ENCODE peak calls at places on chromosomes 4 and X, in four cellular contexts. One of them, this sample, is unnamed.
A peak's percentile ranks its signal among the peaks of the same experiment; 100 is the strongest.

GRCh38 chr4:48899950-48900349 is 6.6 kb downstream of the OCIAD2 start:
- DNase-seq in GM12865: no peak
- DNase-seq in choroid plexus epithelial cell: peak; percentile 85
- DNase-seq in HCT116: no peak
- DNase-seq in this sample: no peak

GRCh38 chrX:727738-728621 is 97.4 kb downstream of the SHOX start:
- DNase-seq in GM12865: no peak
- DNase-seq in choroid plexus epithelial cell: peak; percentile 3
- DNase-seq in HCT116: peak; percentile 28
- DNase-seq in this sample: no peak

GRCh38 chr4:189792819-189793618 is 147.7 kb upstream of the FRG1 start:
- DNase-seq in GM12865: peak; percentile 60
- DNase-seq in choroid plexus epithelial cell: peak; percentile 67
- DNase-seq in HCT116: peak; percentile 54
- DNase-seq in this sample: peak; percentile 11

GRCh38 chr4:28117067-28117756 is 1256.6 kb downstream of the STIM2 start:
- DNase-seq in GM12865: no peak
- DNase-seq in choroid plexus epithelial cell: no peak
- DNase-seq in HCT116: no peak
- DNase-seq in this sample: no peak

GRCh38 chr4:109665783-109666455 is 37.3 kb downstream of the CASP6 start:
- DNase-seq in GM12865: no peak
- DNase-seq in choroid plexus epithelial cell: no peak
- DNase-seq in HCT116: no peak
- DNase-seq in this sample: no peak

GRCh38 chr4:74793757-74794340 is 474 bp downstream of the BTC start:
- DNase-seq in GM12865: peak; percentile 23
- DNase-seq in choroid plexus epithelial cell: peak; percentile 22
- DNase-seq in HCT116: no peak
- DNase-seq in this sample: no peak

GRCh38 chrX:7318661-7319060 is 170.7 kb upstream of the PUDP start:
- DNase-seq in GM12865: no peak
- DNase-seq in choroid plexus epithelial cell: no peak
- DNase-seq in HCT116: no peak
- DNase-seq in this sample: no peak

GRCh38 chr4:184550476-184550875 is 76.1 kb upstream of the IRF2 start:
- DNase-seq in GM12865: no peak
- DNase-seq in choroid plexus epithelial cell: peak; percentile 26
- DNase-seq in HCT116: no peak
- DNase-seq in this sample: no peak

GRCh38 chr4:81605278-81605677 is 133.6 kb upstream of the RASGEF1B start:
- DNase-seq in GM12865: peak; percentile 5
- DNase-seq in choroid plexus epithelial cell: no peak
- DNase-seq in HCT116: no peak
- DNase-seq in this sample: no peak

GRCh38 chr4:174873931-174874330 is 44.2 kb upstream of the ADAM29 start:
- DNase-seq in GM12865: peak; percentile 61
- DNase-seq in choroid plexus epithelial cell: peak; percentile 58
- DNase-seq in HCT116: peak; percentile 4
- DNase-seq in this sample: no peak

GRCh38 chr4:87007345-87008181 is 72.8 kb downstream of the AFF1 start:
- DNase-seq in GM12865: peak; percentile 52
- DNase-seq in choroid plexus epithelial cell: peak; percentile 71
- DNase-seq in HCT116: no peak
- DNase-seq in this sample: no peak

GRCh38 chr4:77040265-77040664 is 35.5 kb downstream of the CCNI start:
- DNase-seq in GM12865: no peak
- DNase-seq in choroid plexus epithelial cell: peak; percentile 81
- DNase-seq in HCT116: no peak
- DNase-seq in this sample: no peak

GRCh38 chrX:12548746-12549145 is 242.5 kb upstream of the PRPS2 start:
- DNase-seq in GM12865: peak; percentile 22
- DNase-seq in choroid plexus epithelial cell: peak; percentile 4
- DNase-seq in HCT116: no peak
- DNase-seq in this sample: no peak

GRCh38 chr4:106585920-106586349 is 217.4 kb upstream of the GIMD1 start:
- DNase-seq in GM12865: no peak
- DNase-seq in choroid plexus epithelial cell: peak; percentile 21
- DNase-seq in HCT116: no peak
- DNase-seq in this sample: peak; percentile 57

GRCh38 chr4:139622856-139623255 is 42.8 kb upstream of the MGST2 start:
- DNase-seq in GM12865: no peak
- DNase-seq in choroid plexus epithelial cell: no peak
- DNase-seq in HCT116: no peak
- DNase-seq in this sample: no peak

GRCh38 chr4:71187399-71188196 is 151.2 kb upstream of the SLC4A4 start:
- DNase-seq in GM12865: no peak
- DNase-seq in choroid plexus epithelial cell: no peak
- DNase-seq in HCT116: no peak
- DNase-seq in this sample: peak; percentile 11

GRCh38 chrX:105527759-105528158 is 294.6 kb upstream of the NRK start:
- DNase-seq in GM12865: no peak
- DNase-seq in choroid plexus epithelial cell: no peak
- DNase-seq in HCT116: no peak
- DNase-seq in this sample: no peak

GRCh38 chrX:108072746-108073145 is 18.6 kb downstream of the PSMD10 start:
- DNase-seq in GM12865: no peak
- DNase-seq in choroid plexus epithelial cell: peak; percentile 73
- DNase-seq in HCT116: no peak
- DNase-seq in this sample: no peak

GRCh38 chr4:3406021-3406420 is 35.7 kb upstream of the HGFAC start:
- DNase-seq in GM12865: no peak
- DNase-seq in choroid plexus epithelial cell: no peak
- DNase-seq in HCT116: no peak
- DNase-seq in this sample: no peak

GRCh38 chrX:13339607-13340006 is 19.8 kb upstream of the ATXN3L start:
- DNase-seq in GM12865: no peak
- DNase-seq in choroid plexus epithelial cell: no peak
- DNase-seq in HCT116: no peak
- DNase-seq in this sample: no peak

GRCh38 chr4:158667651-158668198 is 4.0 kb downstream of the C4orf46 start:
- DNase-seq in GM12865: peak; percentile 36
- DNase-seq in choroid plexus epithelial cell: peak; percentile 53
- DNase-seq in HCT116: no peak
- DNase-seq in this sample: no peak

GRCh38 chr4:78707268-78707667 is 68.9 kb upstream of the BMP2K start:
- DNase-seq in GM12865: no peak
- DNase-seq in choroid plexus epithelial cell: no peak
- DNase-seq in HCT116: no peak
- DNase-seq in this sample: no peak

GRCh38 chr4:119735136-119735770 is 106.6 kb upstream of the PDE5A start:
- DNase-seq in GM12865: no peak
- DNase-seq in choroid plexus epithelial cell: peak; percentile 96
- DNase-seq in HCT116: no peak
- DNase-seq in this sample: peak; percentile 93

GRCh38 chr4:104394409-104394813 is 100.3 kb downstream of the CXXC4 start:
- DNase-seq in GM12865: no peak
- DNase-seq in choroid plexus epithelial cell: no peak
- DNase-seq in HCT116: no peak
- DNase-seq in this sample: no peak

GRCh38 chrX:140710710-140711109 is 1.2 kb downstream of the LINC00632 start:
- DNase-seq in GM12865: no peak
- DNase-seq in choroid plexus epithelial cell: no peak
- DNase-seq in HCT116: no peak
- DNase-seq in this sample: no peak

GRCh38 chr4:183600189-183600685 is 58.7 kb downstream of the RWDD4 start:
- DNase-seq in GM12865: peak; percentile 9
- DNase-seq in choroid plexus epithelial cell: peak; percentile 53
- DNase-seq in HCT116: no peak
- DNase-seq in this sample: no peak

GRCh38 chrX:132636080-132636479 is 147.2 kb upstream of the MBNL3 start:
- DNase-seq in GM12865: no peak
- DNase-seq in choroid plexus epithelial cell: peak; percentile 16
- DNase-seq in HCT116: no peak
- DNase-seq in this sample: no peak

DNA sequence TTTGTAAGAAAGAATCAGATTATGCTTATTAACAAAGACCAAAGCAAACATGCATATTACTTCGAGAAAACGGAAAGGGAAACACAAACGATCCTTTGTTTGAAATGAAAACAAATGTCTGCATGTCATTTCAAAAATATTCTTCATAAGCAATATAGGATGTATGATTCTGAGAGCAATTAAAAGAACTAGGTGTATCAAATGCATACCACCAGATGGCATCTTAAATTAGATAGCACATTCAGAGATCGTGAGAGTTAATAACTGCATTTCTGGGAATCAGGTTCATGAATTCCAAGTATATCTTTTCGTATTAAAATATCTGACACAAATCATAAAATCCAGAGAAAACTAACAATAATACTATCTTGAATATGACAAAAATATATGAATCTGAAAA is 159.5 kb downstream of the PPP3CA start:
- DNase-seq in GM12865: no peak
- DNase-seq in choroid plexus epithelial cell: peak; percentile 46
- DNase-seq in HCT116: no peak
- DNase-seq in this sample: no peak
- TF ChIP-seq CTCF in GM12865: no peak
- TF ChIP-seq CTCF in choroid plexus epithelial cell: peak; percentile 49
- TF ChIP-seq CTCF in HCT116: peak; percentile 43
- TF ChIP-seq CTCF in this sample: no peak

GRCh38 chr4:6773616-6774540 is 8.6 kb upstream of the KIAA0232 start:
- DNase-seq in GM12865: no peak
- DNase-seq in choroid plexus epithelial cell: no peak
- DNase-seq in HCT116: no peak
- DNase-seq in this sample: no peak
- H3K4me3 ChIP-seq in GM12865: no peak overlapping the region
- H3K4me3 ChIP-seq in choroid plexus epithelial cell: no peak overlapping the region
- H3K4me3 ChIP-seq in HCT116: no peak overlapping the region
- H3K4me3 ChIP-seq in this sample: no peak overlapping the region

GRCh38 chr4:8320386-8320750 is 50.8 kb downstream of the HTRA3 start:
- DNase-seq in GM12865: peak; percentile 21
- DNase-seq in choroid plexus epithelial cell: peak; percentile 35
- DNase-seq in HCT116: no peak
- DNase-seq in this sample: no peak
- TF ChIP-seq CTCF in GM12865: peak; percentile 26
- TF ChIP-seq CTCF in choroid plexus epithelial cell: peak; percentile 58
- TF ChIP-seq CTCF in HCT116: peak; percentile 40
- TF ChIP-seq CTCF in this sample: peak; percentile 22

GRCh38 chr4:147479376-147479775 is 1.5 kb upstream of the EDNRA start:
- DNase-seq in GM12865: no peak
- DNase-seq in choroid plexus epithelial cell: peak; percentile 36
- DNase-seq in HCT116: no peak
- DNase-seq in this sample: no peak

GRCh38 chr4:147481577-147482109 is 746 bp downstream of the EDNRA start:
- DNase-seq in GM12865: peak; percentile 49
- DNase-seq in choroid plexus epithelial cell: peak; percentile 44
- DNase-seq in HCT116: no peak
- DNase-seq in this sample: no peak

GRCh38 chr4:147479817-147480216 is 1.1 kb upstream of the EDNRA start:
- DNase-seq in GM12865: peak; percentile 53
- DNase-seq in choroid plexus epithelial cell: peak; percentile 90
- DNase-seq in HCT116: no peak
- DNase-seq in this sample: peak; percentile 18

GRCh38 chr4:147480891-147481576 is at the start of gene EDNRA:
- DNase-seq in GM12865: no peak
- DNase-seq in choroid plexus epithelial cell: peak; percentile 67
- DNase-seq in HCT116: no peak
- DNase-seq in this sample: no peak

GRCh38 chr4:147480502-147480890 is 401 bp upstream of the EDNRA start:
- DNase-seq in GM12865: no peak
- DNase-seq in choroid plexus epithelial cell: peak; percentile 33
- DNase-seq in HCT116: no peak
- DNase-seq in this sample: no peak
- H3K4me3 ChIP-seq in GM12865: no peak overlapping the region
- H3K4me3 ChIP-seq in choroid plexus epithelial cell: peak overlapping the region; percentile 69
- H3K4me3 ChIP-seq in HCT116: peak overlapping the region; percentile 44
- H3K4me3 ChIP-seq in this sample: peak overlapping the region; percentile 51

This sample was measured in AG09309.